ENCODE peak calls at places on chromosomes 6 and 20, in four cellular contexts. A is Ammon's horn; P is lower leg skin; G is activated CD8-positive, alpha-beta T cell treated with anti-CD3 and anti-CD28 coated beads for 36 hours. I is an unnamed sample.

GRCh38 chr6:134740473-134741192 is 209.3 kb downstream of the ALDH8A1 start:
- DNase-seq in A (peak), P (no peak), G (no peak), I (no peak)

GRCh38 chr20:59123011-59123676 is 40.5 kb upstream of the ZNF831 start:
- DNase-seq in A (no peak), P (no peak), G (peak), I (no peak)

GRCh38 chr20:53940356-53940694 is 130.1 kb downstream of the BCAS1 start:
- DNase-seq in A (no peak), P (no peak), G (no peak), I (no peak)

GRCh38 chr20:24872291-24873014 is 76.6 kb upstream of the CST7 start:
- DNase-seq in A (no peak), P (peak), G (no peak), I (no peak)

GRCh38 chr6:154945271-154945890 is 49.7 kb upstream of the TIAM2 start:
- DNase-seq in A (no peak), P (no peak), G (no peak), I (no peak)

GRCh38 chr6:108896111-108896661 is 48.0 kb downstream of the ARMC2 start:
- DNase-seq in A (no peak), P (no peak), G (no peak), I (no peak)

GRCh38 chr20:5859611-5860010 is 90.7 kb downstream of the TRMT6 start:
- DNase-seq in A (no peak), P (no peak), G (no peak), I (no peak)

GRCh38 chr6:144066745-144067484 is 28.5 kb downstream of the SF3B5 start:
- DNase-seq in A (no peak), P (no peak), G (peak), I (no peak)

GRCh38 chr20:35190556-35190955 is 18.7 kb downstream of the PROCR start:
- DNase-seq in A (no peak), P (no peak), G (no peak), I (no peak)

GRCh38 chr6:3509326-3509725 is 52.5 kb upstream of the SLC22A23 start:
- DNase-seq in A (no peak), P (no peak), G (no peak), I (no peak)

GRCh38 chr20:11553603-11554002 is 364.1 kb upstream of the BTBD3 start:
- DNase-seq in A (peak), P (no peak), G (no peak), I (no peak)

GRCh38 chr6:27777614-27778355 is 134.4 kb downstream of the OR2B2 start:
- DNase-seq in A (no peak), P (no peak), G (no peak), I (no peak)

GRCh38 chr6:93786474-93787330 is 367.3 kb upstream of the EPHA7 start:
- DNase-seq in A (no peak), P (no peak), G (no peak), I (no peak)

GRCh38 chr6:44127186-44128019 is at the start of the genes MRPL14 and TMEM63B:
- DNase-seq in A (peak), P (peak), G (peak), I (peak)

GRCh38 chr6:111874030-111874425 is 776 bp upstream of the FYN start:
- DNase-seq in A (peak), P (no peak), G (peak), I (no peak)

GRCh38 chr6:117459447-117459944 is 23.0 kb upstream of the DCBLD1 start:
- DNase-seq in A (no peak), P (no peak), G (no peak), I (no peak)

GRCh38 chr20:14888172-14888571 is 550.8 kb upstream of the FLRT3 start:
- DNase-seq in A (no peak), P (no peak), G (no peak), I (no peak)

GRCh38 chr6:4585682-4586468 is 190.3 kb upstream of the CDYL start:
- DNase-seq in A (peak), P (no peak), G (no peak), I (no peak)

GRCh38 chr6:143901885-143902708 is 37.8 kb downstream of the ZC2HC1B start:
- DNase-seq in A (peak), P (no peak), G (peak), I (no peak)

GRCh38 chr20:38725959-38726848 is 1.9 kb downstream of the SLC32A1 start:
- DNase-seq in A (no peak), P (no peak), G (peak), I (no peak)

GRCh38 chr6:119603501-119603900 is 253.9 kb upstream of the MAN1A1 start:
- DNase-seq in A (no peak), P (no peak), G (no peak), I (no peak)

GRCh38 chr6:150302801-150303138 is 66.0 kb upstream of the IYD start:
- DNase-seq in A (no peak), P (no peak), G (no peak), I (no peak)

GRCh38 chr6:133431031-133431430 is 189.9 kb downstream of the EYA4 start:
- DNase-seq in A (no peak), P (no peak), G (no peak), I (no peak)

GRCh38 chr6:34272022-34272926 is 23.5 kb upstream of the SMIM29 start:
- DNase-seq in A (peak), P (no peak), G (no peak), I (no peak)

GRCh38 chr6:157726892-157727628 is 96.0 kb upstream of the SNX9 start:
- DNase-seq in A (no peak), P (peak), G (no peak), I (no peak)

GRCh38 chr20:21511485-21511849 is 2.4 kb downstream of the NKX2-2 start:
- DNase-seq in A (no peak), P (no peak), G (no peak), I (peak)

GRCh38 chr6:136866872-136867416 is 44.6 kb downstream of the PEX7 start:
- DNase-seq in A (no peak), P (no peak), G (no peak), I (no peak)

GRCh38 chr6:146369866-146370265 is 173.8 kb upstream of the RAB32 start:
- DNase-seq in A (no peak), P (no peak), G (no peak), I (no peak)

GRCh38 chr6:7267521-7268091 is 45.4 kb downstream of the SSR1 start:
- DNase-seq in A (peak), P (peak), G (no peak), I (peak)

GRCh38 chr6:56604186-56604585 is 38.5 kb downstream of the DST start:
- DNase-seq in A (no peak), P (no peak), G (no peak), I (no peak)

GRCh38 chr6:90286884-90287488 is 9.7 kb downstream of the BACH2 start:
- DNase-seq in A (no peak), P (no peak), G (peak), I (no peak)

GRCh38 chr6:26022166-26022510 is 59.5 kb downstream of the TRIM38 start:
- DNase-seq in A (peak), P (peak), G (peak), I (peak)

GRCh38 chr20:49612127-49612738 is 44.3 kb upstream of the PTGIS start:
- DNase-seq in A (peak), P (no peak), G (no peak), I (peak)